ENCODE peak calls at places on chromosomes 5 and 9, in five cellular contexts. G is H9, F is neuronal stem cell, J is IMR-90, X is trophoblast cell. Q is an unnamed sample.

GRCh38 chr9:95077053-95077765 is 240.3 kb downstream of the FANCC start:
- DNase-seq in G (peak; percentile 27), F (no peak), J (no peak), X (no peak), Q (no peak)

GRCh38 chr5:155441849-155442248 is 428.3 kb downstream of the KIF4B start:
- DNase-seq in G (no peak), F (no peak), J (no peak), X (no peak), Q (no peak)

GRCh38 chr5:14433202-14433601 is 148.4 kb upstream of the OTULINL start:
- DNase-seq in G (no peak), F (no peak), J (no peak), X (no peak), Q (no peak)

GRCh38 chr9:37436540-37436939 is 14.0 kb downstream of the GRHPR start:
- DNase-seq in G (no peak), F (no peak), J (no peak), X (no peak), Q (no peak)

GRCh38 chr5:54889826-54890225 is 95.6 kb downstream of the ESM1 start:
- DNase-seq in G (no peak), F (no peak), J (peak; percentile 58), X (no peak), Q (peak; percentile 53)

GRCh38 chr9:109117856-109118801 is 1.6 kb downstream of the TMEM245 start:
- DNase-seq in G (no peak), F (no peak), J (peak; percentile 89), X (peak; percentile 18), Q (peak; percentile 96)

GRCh38 chr5:6727231-6727630 is 14.0 kb downstream of the TENT4A start:
- DNase-seq in G (no peak), F (no peak), J (no peak), X (no peak), Q (no peak)

GRCh38 chr5:135193213-135194125 is 159.4 kb upstream of the PITX1 start:
- DNase-seq in G (no peak), F (no peak), J (peak; percentile 89), X (no peak), Q (peak; percentile 65)

GRCh38 chr9:33101104-33101951 is 24.9 kb upstream of the SMU1 start:
- DNase-seq in G (no peak), F (no peak), J (peak; percentile 39), X (peak; percentile 83), Q (peak; percentile 52)

GRCh38 chr5:1058988-1059883 is 50.6 kb downstream of the NKD2 start:
- DNase-seq in G (no peak), F (no peak), J (no peak), X (no peak), Q (no peak)

GRCh38 chr5:96517294-96517693 is 84.2 kb upstream of the PCSK1 start:
- DNase-seq in G (no peak), F (no peak), J (peak; percentile 73), X (no peak), Q (peak; percentile 93)

GRCh38 chr5:97142521-97143254 is at the start of gene LIX1:
- DNase-seq in G (peak; percentile 68), F (peak; percentile 93), J (peak; percentile 36), X (no peak), Q (peak; percentile 57)

GRCh38 chr9:84140535-84141101 is 160.0 kb downstream of the RMI1 start:
- DNase-seq in G (peak; percentile 63), F (peak; percentile 42), J (peak; percentile 18), X (no peak), Q (peak; percentile 43)

GRCh38 chr5:103461223-103461622 is 101.4 kb downstream of the NUDT12 start:
- DNase-seq in G (no peak), F (no peak), J (peak; percentile 64), X (no peak), Q (peak; percentile 12)

GRCh38 chr5:107917983-107918382 is 247.2 kb upstream of the EFNA5 start:
- DNase-seq in G (no peak), F (no peak), J (no peak), X (no peak), Q (no peak)

GRCh38 chr9:81071108-81071507 is 618.2 kb downstream of the TLE1 start:
- DNase-seq in G (no peak), F (no peak), J (no peak), X (no peak), Q (peak; percentile 77)

GRCh38 chr5:94081088-94081487 is 339.7 kb upstream of the POU5F2 start:
- DNase-seq in G (no peak), F (no peak), J (no peak), X (no peak), Q (no peak)

GRCh38 chr9:97479496-97480159 is 21.8 kb upstream of the TMOD1 start:
- DNase-seq in G (peak; percentile 33), F (no peak), J (no peak), X (no peak), Q (no peak)

GRCh38 chr9:30935730-30936129 is 1448.7 kb upstream of the ACO1 start:
- DNase-seq in G (no peak), F (no peak), J (no peak), X (no peak), Q (no peak)

GRCh38 chr5:14277407-14278320 is 134.5 kb downstream of the TRIO start:
- DNase-seq in G (no peak), F (no peak), J (no peak), X (no peak), Q (no peak)

GRCh38 chr5:14724633-14725032 is 60.1 kb downstream of the OTULIN start:
- DNase-seq in G (no peak), F (no peak), J (no peak), X (no peak), Q (no peak)

GRCh38 chr9:105957830-105958229 is 263.5 kb downstream of the TMEM38B start:
- DNase-seq in G (peak; percentile 67), F (no peak), J (no peak), X (no peak), Q (no peak)

GRCh38 chr9:123712399-123712798 is 217.5 kb downstream of the DENND1A start:
- DNase-seq in G (no peak), F (no peak), J (peak; percentile 23), X (no peak), Q (peak; percentile 24)

GRCh38 chr5:169416583-169417196 is 115.8 kb upstream of the SLIT3 start:
- DNase-seq in G (no peak), F (no peak), J (peak; percentile 46), X (peak; percentile 55), Q (peak; percentile 32)

GRCh38 chr9:21996438-21996837 is 1.8 kb downstream of the CDKN2B-AS1 start:
- DNase-seq in G (peak; percentile 71), F (no peak), J (no peak), X (no peak), Q (peak; percentile 27)

GRCh38 chr5:181223041-181223728 is at the start of gene TRIM41:
- DNase-seq in G (peak; percentile 99), F (peak; percentile 96), J (peak; percentile 98), X (peak; percentile 97), Q (peak; percentile 99)

GRCh38 chr5:138743506-138743905 is 9.7 kb upstream of the CTNNA1 start:
- DNase-seq in G (peak; percentile 45), F (no peak), J (no peak), X (no peak), Q (no peak)

GRCh38 chr5:91955610-91956009 is 572.5 kb upstream of the ARRDC3 start:
- DNase-seq in G (no peak), F (no peak), J (no peak), X (no peak), Q (no peak)

GRCh38 chr9:26947736-26948135 is 694 bp upstream of the PLAA start:
- DNase-seq in G (no peak), F (no peak), J (no peak), X (no peak), Q (no peak)

GRCh38 chr5:169905017-169905416 is 75.3 kb downstream of the INSYN2B start:
- DNase-seq in G (no peak), F (no peak), J (no peak), X (no peak), Q (no peak)

GRCh38 chr5:150111121-150111520 is 24.8 kb upstream of the CSF1R start:
- DNase-seq in G (no peak), F (no peak), J (no peak), X (peak; percentile 28), Q (no peak)

GRCh38 chr9:103183569-103184191 is 188.5 kb downstream of the CYLC2 start:
- DNase-seq in G (peak; percentile 26), F (no peak), J (no peak), X (no peak), Q (no peak)
- H3K14ac ChIP-seq in G (no peak overlapping the region), F (no peak overlapping the region), J (no peak overlapping the region), X (no peak overlapping the region), Q (no peak overlapping the region)

DNA sequence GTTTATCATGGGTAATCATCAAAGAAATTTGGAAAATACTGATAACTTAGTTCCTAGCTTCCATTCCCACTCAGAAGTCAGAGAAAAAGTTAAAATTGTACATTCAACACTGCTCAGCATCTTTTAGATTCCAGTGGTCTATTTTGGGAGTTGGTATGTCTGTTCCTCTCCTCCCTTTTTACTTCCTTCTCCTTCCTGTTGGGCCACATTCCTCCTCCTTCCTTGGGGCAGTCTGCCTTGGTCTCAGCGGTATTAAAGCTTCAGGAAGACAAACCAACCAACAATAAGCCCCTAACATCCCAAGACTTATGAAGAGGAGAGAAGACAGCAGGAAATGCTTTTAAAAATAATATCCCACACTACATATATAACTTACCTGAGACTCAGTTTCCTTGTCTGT is 49.9 kb upstream of the SSBP2 start:
- DNase-seq in G (no peak), F (no peak), J (no peak), X (peak; percentile 43), Q (no peak)
- H2AFZ ChIP-seq in G (no peak overlapping the region), F (no peak overlapping the region), J (no peak overlapping the region), X (no peak overlapping the region), Q (no peak overlapping the region)

GRCh38 chr5:116815081-116815480 is 240.5 kb upstream of the SEMA6A start:
- DNase-seq in G (no peak), F (no peak), J (no peak), X (no peak), Q (no peak)

GRCh38 chr5:116810937-116811336 is 236.3 kb upstream of the SEMA6A start:
- DNase-seq in G (no peak), F (peak; percentile 31), J (no peak), X (no peak), Q (no peak)

GRCh38 chr5:116813906-116814305 is 239.3 kb upstream of the SEMA6A start:
- DNase-seq in G (no peak), F (no peak), J (no peak), X (no peak), Q (no peak)

GRCh38 chr5:116814656-116815055 is 240.0 kb upstream of the SEMA6A start:
- DNase-seq in G (no peak), F (no peak), J (no peak), X (no peak), Q (no peak)
- H3K4ac ChIP-seq in G (no peak overlapping the region), F (peak overlapping the region; percentile 66), J (no peak overlapping the region), X (no peak overlapping the region), Q (no peak overlapping the region)

GRCh38 chr5:63170496-63170895 is 591.9 kb downstream of the LRRC70 start:
- DNase-seq in G (no peak), F (no peak), J (no peak), X (no peak), Q (peak; percentile 1)
- H3K14ac ChIP-seq in G (no peak overlapping the region), F (no peak overlapping the region), J (no peak overlapping the region), X (no peak overlapping the region), Q (no peak overlapping the region)

GRCh38 chr9:6631207-6631512 is 14.4 kb downstream of the GLDC start:
- DNase-seq in G (no peak), F (no peak), J (no peak), X (no peak), Q (no peak)
- H2AFZ ChIP-seq in G (no peak overlapping the region), F (no peak overlapping the region), J (no peak overlapping the region), X (no peak overlapping the region), Q (no peak overlapping the region)

Q was measured in mesenchymal stem cell.